ENCODE peak calls at places on chromosomes 3 and 15, in ten cellular contexts. W, M, H, Z, Q, E, I, X, O and B are unnamed samples.

GRCh38 chr3:130093741-130094391 is 12.2 kb downstream of the ALG1L2 start:
- DNase-seq in Z (no peak), Q (no peak), X (peak), W (no peak), I (no peak), H (peak), M (no peak), O (no peak), E (no peak), B (peak)

GRCh38 chr3:185732782-185733181 is 92.1 kb downstream of the IGF2BP2 start:
- DNase-seq in M (no peak), W (no peak), E (no peak), I (no peak), X (no peak), H (no peak), Z (no peak), Q (no peak), O (peak), B (no peak)

GRCh38 chr15:29708519-29708918 is 113.7 kb downstream of the TJP1 start:
- DNase-seq in I (no peak), Q (no peak), M (no peak), E (no peak), W (no peak), Z (no peak), H (no peak), O (no peak), X (no peak), B (no peak)

GRCh38 chr15:58748040-58748786 is 1.3 kb downstream of the ADAM10 start:
- DNase-seq in W (no peak), X (peak), E (no peak), H (peak), O (no peak), M (no peak), Z (no peak), I (no peak), Q (no peak), B (no peak)

GRCh38 chr3:168707900-168708299 is 612.2 kb upstream of the GOLIM4 start:
- DNase-seq in Q (no peak), I (no peak), H (no peak), W (no peak), Z (no peak), O (no peak), E (no peak), M (no peak), X (no peak), B (no peak)

GRCh38 chr3:181712190-181712504 is 422 bp downstream of the SOX2 start:
- DNase-seq in I (no peak), W (no peak), E (no peak), H (no peak), X (no peak), Q (no peak), M (no peak), Z (no peak), O (no peak), B (no peak)

GRCh38 chr3:36579746-36580145 is 184.6 kb downstream of the DCLK3 start:
- DNase-seq in W (no peak), X (no peak), E (no peak), M (no peak), Q (no peak), I (no peak), H (no peak), Z (no peak), O (peak), B (no peak)

GRCh38 chr3:36416660-36417059 is 36.4 kb downstream of the STAC start:
- DNase-seq in E (no peak), I (no peak), X (no peak), Q (no peak), W (no peak), O (no peak), H (no peak), M (no peak), Z (no peak), B (no peak)

GRCh38 chr3:192917508-192918274 is at the start of gene MB21D2:
- DNase-seq in I (peak), W (peak), H (peak), O (no peak), X (peak), M (no peak), Q (peak), E (peak), Z (peak), B (peak)

GRCh38 chr3:46454209-46454595 is 10.5 kb downstream of the LTF start:
- DNase-seq in I (no peak), E (no peak), Q (no peak), H (no peak), O (no peak), M (no peak), W (no peak), X (no peak), Z (no peak), B (no peak)

GRCh38 chr3:126900859-126901540 is 81.9 kb upstream of the PLXNA1 start:
- DNase-seq in O (no peak), Z (no peak), X (no peak), M (no peak), Q (no peak), I (no peak), W (no peak), E (no peak), H (no peak), B (no peak)

GRCh38 chr15:79957741-79958140 is 13.3 kb downstream of the BCL2A1 start:
- DNase-seq in H (no peak), Q (no peak), W (no peak), Z (no peak), X (no peak), I (no peak), O (no peak), M (no peak), E (no peak), B (no peak)

GRCh38 chr3:144821583-144821982 is 850.0 kb downstream of the DIPK2A start:
- DNase-seq in X (no peak), Q (no peak), E (no peak), M (no peak), I (no peak), O (peak), H (no peak), Z (no peak), W (no peak), B (no peak)

GRCh38 chr3:12681586-12682371 is 17.9 kb upstream of the RAF1 start:
- DNase-seq in E (no peak), W (no peak), X (no peak), I (no peak), Q (no peak), H (no peak), Z (no peak), O (no peak), M (no peak), B (no peak)

GRCh38 chr3:26647078-26647477 is 24.5 kb downstream of the LRRC3B start:
- DNase-seq in M (no peak), O (no peak), X (no peak), W (no peak), H (no peak), E (no peak), Z (no peak), I (no peak), Q (no peak), B (no peak)

GRCh38 chr3:138781012-138781470 is 53.7 kb downstream of the PIK3CB start:
- DNase-seq in W (no peak), E (peak), Z (no peak), M (peak), Q (peak), H (no peak), O (no peak), X (no peak), I (no peak), B (no peak)

GRCh38 chr3:161208931-161209330 is 12.2 kb upstream of the NMD3 start:
- DNase-seq in I (no peak), W (no peak), M (no peak), Z (no peak), H (no peak), X (no peak), Q (no peak), E (no peak), O (no peak), B (no peak)

GRCh38 chr15:100671858-100672543 is 69.6 kb downstream of the ASB7 start:
- DNase-seq in W (no peak), Z (no peak), X (no peak), I (no peak), Q (no peak), H (no peak), O (peak), E (no peak), M (no peak), B (no peak)

GRCh38 chr15:41944313-41944940 is 27.9 kb downstream of the EHD4 start:
- DNase-seq in X (no peak), Q (no peak), W (no peak), E (no peak), H (no peak), O (peak), Z (no peak), M (no peak), I (no peak), B (no peak)

GRCh38 chr15:59191855-59192237 is 14.8 kb upstream of the LDHAL6B start:
- DNase-seq in E (no peak), O (peak), H (no peak), I (no peak), W (no peak), Z (no peak), X (no peak), M (no peak), Q (no peak), B (no peak)

GRCh38 chr3:67790043-67790442 is 135.6 kb upstream of the SUCLG2 start:
- DNase-seq in E (peak), X (peak), W (no peak), I (no peak), H (peak), M (peak), O (no peak), Q (no peak), Z (peak), B (peak)

GRCh38 chr3:139629033-139629432 is 48.7 kb downstream of the NMNAT3 start:
- DNase-seq in O (no peak), Z (no peak), W (no peak), H (peak), X (peak), Q (no peak), I (no peak), M (no peak), E (no peak), B (no peak)

GRCh38 chr15:47843124-47843663 is 125.9 kb downstream of the SEMA6D start:
- DNase-seq in X (no peak), I (no peak), H (no peak), Q (peak), E (no peak), W (no peak), M (no peak), O (no peak), Z (no peak), B (no peak)